ENCODE peak calls at places on chromosome 3, in nine cellular contexts. P, B, K, Y, N, Z, W, Q and G are unnamed samples.

GRCh38 chr3:61813656-61814055 is 252.3 kb downstream of the PTPRG start:
- DNase-seq in K (no peak), N (no peak), Y (no peak), Z (no peak), W (no peak), Q (no peak), P (no peak), B (peak), G (no peak)

GRCh38 chr3:129211772-129212171 is 28.1 kb upstream of the CNBP start:
- DNase-seq in Y (no peak), Q (no peak), P (no peak), B (peak), K (peak), Z (no peak), W (no peak), N (peak), G (no peak)

GRCh38 chr3:63343674-63344073 is 65.6 kb downstream of the SYNPR start:
- DNase-seq in K (peak), N (peak), Y (no peak), W (no peak), B (peak), Z (no peak), P (peak), Q (no peak), G (no peak)

GRCh38 chr3:141386611-141387110 is 18.4 kb downstream of the ZBTB38 start:
- DNase-seq in K (no peak), N (no peak), P (no peak), W (no peak), Q (no peak), B (peak), Z (no peak), Y (no peak), G (no peak)

GRCh38 chr3:30356901-30357753 is 249.3 kb upstream of the TGFBR2 start:
- DNase-seq in K (no peak), B (no peak), Y (no peak), Q (no peak), Z (no peak), W (no peak), N (no peak), P (no peak), G (no peak)

GRCh38 chr3:26259166-26259565 is 363.4 kb upstream of the LRRC3B start:
- DNase-seq in K (no peak), Y (no peak), Q (no peak), Z (no peak), P (no peak), N (no peak), B (no peak), W (no peak), G (no peak)

GRCh38 chr3:5195605-5196004 is 8.1 kb downstream of the EDEM1 start:
- DNase-seq in B (no peak), W (peak), P (no peak), Q (peak), Z (no peak), K (no peak), N (no peak), Y (no peak), G (no peak)

GRCh38 chr3:122060044-122060694 is 5.0 kb downstream of the CD86 start:
- DNase-seq in P (no peak), K (no peak), Q (no peak), B (no peak), Z (no peak), W (no peak), N (no peak), Y (no peak), G (no peak)

GRCh38 chr3:153210660-153211059 is 48.6 kb downstream of the RAP2B start:
- DNase-seq in Q (no peak), N (peak), W (no peak), K (no peak), B (peak), Z (no peak), Y (no peak), P (no peak), G (no peak)

GRCh38 chr3:101042996-101043686 is 49.9 kb upstream of the ABI3BP start:
- DNase-seq in K (no peak), Y (no peak), W (no peak), N (peak), Q (no peak), B (no peak), P (no peak), Z (no peak), G (no peak)